ENCODE peak calls at places on chromosomes 13 and 19, in four cellular contexts. L is OCI-LY7, U is PC-3, E is PC-9. Y is an unnamed sample.

GRCh38 chr19:40365613-40366401 is 17.3 kb downstream of the PLD3 start:
- DNase-seq in U (peak), L (peak), E (peak), Y (peak)

GRCh38 chr13:80473695-80474094 is 132.8 kb upstream of the SPRY2 start:
- DNase-seq in L (no peak), E (peak), U (peak), Y (no peak)

GRCh38 chr19:5613466-5613865 is 9.1 kb downstream of the SAFB2 start:
- DNase-seq in U (no peak), L (no peak), E (no peak), Y (no peak)

GRCh38 chr13:91722267-91722884 is 324.0 kb downstream of the GPC5 start:
- DNase-seq in U (peak), L (peak), E (no peak), Y (peak)

GRCh38 chr19:18605546-18606280 is 886 bp downstream of the CRLF1 start:
- DNase-seq in L (no peak), E (no peak), U (no peak), Y (no peak)

GRCh38 chr19:17091758-17092333 is 16.3 kb downstream of the MYO9B start:
- DNase-seq in U (no peak), E (no peak), L (no peak), Y (peak)

GRCh38 chr13:52599037-52599852 is 43.0 kb upstream of the HNRNPA1L2 start:
- DNase-seq in L (no peak), E (no peak), U (no peak), Y (no peak)

GRCh38 chr19:40466219-40467006 is at the start of gene SPTBN4:
- DNase-seq in L (no peak), U (no peak), E (no peak), Y (no peak)

GRCh38 chr13:69793803-69794453 is 313.7 kb upstream of the ATXN8OS start:
- DNase-seq in U (no peak), E (no peak), L (no peak), Y (no peak)

GRCh38 chr19:56736571-56736970 is 65.0 kb upstream of the ZNF835 start:
- DNase-seq in E (no peak), L (no peak), U (no peak), Y (peak)

GRCh38 chr13:30409911-30410704 is 12.2 kb upstream of the UBE2L5 start:
- DNase-seq in L (no peak), U (peak), E (no peak), Y (no peak)

GRCh38 chr19:18292460-18292809 is 11.0 kb upstream of the JUND start:
- DNase-seq in U (no peak), L (no peak), E (peak), Y (no peak)

GRCh38 chr19:3554254-3555083 is 2.9 kb downstream of the MFSD12 start:
- DNase-seq in E (no peak), L (peak), U (no peak), Y (no peak)

GRCh38 chr13:101799196-101799595 is 346.7 kb downstream of the ITGBL1 start:
- DNase-seq in L (no peak), E (no peak), U (no peak), Y (no peak)

GRCh38 chr19:10335149-10336053 is 2.1 kb upstream of the RAVER1 start:
- DNase-seq in L (no peak), E (no peak), U (no peak), Y (no peak)

GRCh38 chr19:10334340-10335148 is 1.2 kb upstream of the RAVER1 start:
- DNase-seq in L (peak), E (peak), U (peak), Y (peak)

GRCh38 chr19:10339977-10340376 is 553 bp upstream of the ICAM3 start:
- DNase-seq in U (no peak), E (no peak), L (no peak), Y (no peak)

GRCh38 chr19:10339380-10339960 is at the start of gene ICAM3:
- DNase-seq in E (no peak), U (no peak), L (peak), Y (peak)

GRCh38 chr19:10338940-10339339 is 484 bp downstream of the ICAM3 start:
- DNase-seq in U (no peak), L (no peak), E (no peak), Y (no peak)
- H2AFZ ChIP-seq in U (no peak), L (peak), E (no peak), Y (peak)

DNA sequence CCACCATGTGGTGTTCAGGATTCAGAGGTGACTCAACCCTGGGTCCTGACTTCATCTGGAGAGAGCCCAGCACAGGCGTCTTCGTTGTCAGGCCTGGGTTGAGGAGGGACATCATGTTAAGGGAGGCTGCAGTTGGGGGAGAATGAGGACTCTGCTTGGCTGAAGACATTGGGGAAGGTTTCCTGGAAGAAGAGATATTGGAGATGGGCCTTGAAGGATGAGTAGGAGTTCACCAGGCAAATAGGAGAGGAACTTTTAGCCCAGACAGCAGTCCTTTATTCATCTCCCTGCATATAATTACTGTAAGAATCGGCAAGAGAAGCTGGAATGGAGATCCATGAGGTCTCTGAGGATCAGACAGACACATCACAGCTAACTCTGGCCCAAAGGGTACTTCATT is 38.9 kb downstream of the VAV1 start:
- DNase-seq in U (peak), E (no peak), L (no peak), Y (no peak)
- H2AFZ ChIP-seq in U (peak), E (peak), L (no peak), Y (no peak)

GRCh38 chr13:62333466-62333865 is 917.8 kb upstream of the PCDH20 start:
- DNase-seq in L (no peak), U (no peak), E (no peak), Y (no peak)

GRCh38 chr13:62331384-62331783 is 915.7 kb upstream of the PCDH20 start:
- DNase-seq in U (no peak), L (no peak), E (no peak), Y (no peak)

GRCh38 chr13:62336507-62336906 is 920.9 kb upstream of the PCDH20 start:
- DNase-seq in L (no peak), E (no peak), U (no peak), Y (no peak)

DNA sequence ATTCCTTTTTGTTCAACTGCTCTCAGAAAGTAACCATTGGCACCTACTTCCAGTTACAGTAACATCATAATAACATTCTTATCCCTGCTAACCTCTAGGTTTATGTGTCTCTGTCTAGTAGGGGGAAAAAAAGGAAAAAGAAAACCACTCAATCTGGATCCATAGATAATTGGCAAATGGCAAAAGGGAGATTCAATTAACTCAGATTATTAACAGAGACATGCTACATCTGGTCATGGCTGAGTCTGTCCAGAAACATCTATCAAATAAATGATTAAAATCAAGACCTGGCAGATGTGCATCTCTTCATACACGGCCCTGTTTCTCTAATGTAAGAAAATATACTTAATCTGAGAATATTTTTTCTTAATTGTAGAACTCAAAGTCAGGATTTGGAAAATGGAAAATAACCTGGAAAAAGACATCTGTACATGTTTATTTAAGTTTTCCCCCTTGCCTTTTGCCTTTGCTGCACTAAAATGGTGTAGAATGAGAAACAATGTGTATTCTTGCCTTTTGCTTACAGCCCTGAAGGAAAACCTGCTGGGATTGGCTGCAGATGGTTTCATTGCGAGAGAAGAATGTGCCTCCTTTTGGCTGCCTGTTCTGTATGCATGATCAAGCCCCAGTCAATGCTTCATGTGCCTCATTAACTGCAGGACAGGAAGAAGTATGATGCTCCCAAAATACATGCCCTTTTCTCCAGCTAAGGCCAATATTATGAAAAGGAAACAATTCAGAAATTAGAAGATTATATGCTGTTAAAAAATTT is 921.6 kb upstream of the PCDH20 start:
- DNase-seq in U (no peak), L (peak), E (no peak), Y (peak)
- H2AFZ ChIP-seq in U (no peak), L (peak), E (no peak), Y (peak)

GRCh38 chr13:35554972-35555623 is 78.6 kb upstream of the MAB21L1 start:
- DNase-seq in U (peak), L (no peak), E (no peak), Y (no peak)

GRCh38 chr13:35552172-35552844 is 75.8 kb upstream of the MAB21L1 start:
- DNase-seq in U (peak), L (no peak), E (no peak), Y (no peak)

GRCh38 chr13:35548790-35549189 is 72.3 kb upstream of the MAB21L1 start:
- DNase-seq in U (no peak), E (no peak), L (no peak), Y (no peak)

DNA sequence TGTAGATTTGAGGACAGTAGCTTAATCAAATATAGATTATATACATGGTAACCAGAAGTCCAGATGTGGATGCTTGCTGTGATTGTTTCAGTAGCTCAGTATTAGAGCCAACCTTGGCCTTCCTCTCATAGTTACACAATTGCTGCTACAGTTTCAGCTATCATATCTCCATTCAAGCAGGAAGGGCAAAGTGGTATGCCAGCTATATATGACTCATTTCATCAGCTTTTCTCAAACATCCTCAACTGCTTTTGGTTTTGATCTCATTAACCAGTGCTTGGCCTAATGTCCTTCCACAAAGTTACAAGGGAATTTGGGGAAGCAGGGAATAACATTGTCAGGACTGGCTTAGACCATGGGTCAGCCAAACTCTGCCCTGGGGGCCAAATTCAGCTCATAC is 73.0 kb upstream of the MAB21L1 start:
- DNase-seq in L (no peak), U (peak), E (peak), Y (no peak)
- H2AFZ ChIP-seq in L (no peak), U (no peak), E (no peak), Y (no peak)

GRCh38 chr13:74575729-74576125 is 441.5 kb upstream of the KLF12 start:
- DNase-seq in L (no peak), U (peak), E (no peak), Y (no peak)
- H2AFZ ChIP-seq in L (no peak), U (peak), E (no peak), Y (no peak)

DNA sequence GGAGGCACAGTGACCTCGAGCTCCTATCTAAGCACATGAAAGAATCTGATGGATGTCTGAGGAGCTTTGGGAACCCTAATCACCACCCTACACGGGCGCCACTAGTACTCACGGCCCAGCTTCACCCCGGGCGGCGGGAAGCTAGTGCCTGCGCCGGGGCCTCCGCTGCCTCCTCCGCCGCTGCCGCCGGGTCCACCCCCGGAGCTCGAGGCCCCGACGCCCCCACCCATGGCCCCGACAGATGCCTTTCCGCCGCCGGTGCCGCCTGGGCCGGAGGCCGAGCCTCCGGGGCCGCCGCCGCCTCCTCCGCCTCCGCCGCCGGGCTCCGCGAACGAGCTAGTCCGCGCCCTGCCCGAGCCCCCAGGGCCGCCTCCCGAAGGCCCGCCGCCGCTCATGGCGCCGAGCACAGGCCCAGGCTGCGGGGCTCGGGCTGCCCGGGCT is 311 bp downstream of the GSK3A start:
- DNase-seq in E (no peak), L (peak), U (no peak), Y (no peak)
- H2AFZ ChIP-seq in E (peak), L (peak), U (no peak), Y (no peak)

GRCh38 chr13:37070145-37070695 is 10.7 kb upstream of the SUPT20H start:
- DNase-seq in U (no peak), E (no peak), L (no peak), Y (no peak)

GRCh38 chr13:37068962-37069361 is 9.5 kb upstream of the SUPT20H start:
- DNase-seq in U (peak), E (no peak), L (peak), Y (peak)

GRCh38 chr13:37067874-37068273 is 8.4 kb upstream of the SUPT20H start:
- DNase-seq in E (no peak), U (no peak), L (peak), Y (no peak)

GRCh38 chr13:37069597-37070103 is 10.2 kb upstream of the SUPT20H start:
- DNase-seq in L (no peak), U (no peak), E (no peak), Y (no peak)

GRCh38 chr13:37065893-37066526 is 6.5 kb upstream of the SUPT20H start:
- DNase-seq in L (peak), E (no peak), U (no peak), Y (no peak)
- H2AFZ ChIP-seq in L (peak), E (no peak), U (no peak), Y (no peak)

GRCh38 chr19:35449347-35450043 is 1.4 kb downstream of the FFAR2 start:
- DNase-seq in L (no peak), U (peak), E (peak), Y (no peak)
- H2AFZ ChIP-seq in L (no peak), U (no peak), E (no peak), Y (no peak)

GRCh38 chr19:33476151-33476707 is 45.4 kb downstream of the PEPD start:
- DNase-seq in L (no peak), E (no peak), U (no peak), Y (no peak)

GRCh38 chr19:33471111-33471996 is 50.2 kb downstream of the PEPD start:
- DNase-seq in E (no peak), L (no peak), U (no peak), Y (no peak)

GRCh38 chr19:33472696-33473624 is 48.6 kb downstream of the PEPD start:
- DNase-seq in U (peak), E (no peak), L (no peak), Y (no peak)

GRCh38 chr19:33470686-33471085 is 50.9 kb downstream of the PEPD start:
- DNase-seq in U (no peak), L (no peak), E (no peak), Y (no peak)

GRCh38 chr19:33473644-33474305 is 47.8 kb downstream of the PEPD start:
- DNase-seq in U (peak), E (no peak), L (no peak), Y (no peak)
- H2AFZ ChIP-seq in U (peak), E (no peak), L (no peak), Y (no peak)